ENCODE peak calls at places on chromosomes 1 and 21, in five cellular contexts. L is IMR-90, E is mesenchymal stem cell, M is trophoblast cell, J is neuronal stem cell. Q is an unnamed sample.

GRCh38 chr1:69657976-69658375 is 90.3 kb downstream of the LRRC7 start:
- DNase-seq in M (no peak), J (no peak), E (no peak), L (no peak), Q (no peak)

GRCh38 chr1:219092206-219092605 is 81.5 kb upstream of the LYPLAL1 start:
- DNase-seq in M (no peak), L (peak; percentile 65), J (no peak), E (no peak), Q (no peak)

GRCh38 chr1:36109041-36109679 is 15.9 kb downstream of the COL8A2 start:
- DNase-seq in M (no peak), L (peak; percentile 78), E (peak; percentile 69), J (no peak), Q (no peak)

GRCh38 chr21:29238967-29239289 is 59.8 kb upstream of the BACH1 start:
- DNase-seq in M (no peak), L (peak; percentile 76), J (no peak), E (peak; percentile 42), Q (no peak)

GRCh38 chr21:15066231-15066577 is 1.4 kb upstream of the NRIP1 start:
- DNase-seq in J (no peak), L (no peak), M (no peak), E (no peak), Q (no peak)

GRCh38 chr1:5220881-5221280 is 566.5 kb downstream of the AJAP1 start:
- DNase-seq in E (no peak), J (no peak), M (no peak), L (no peak), Q (no peak)

GRCh38 chr1:10693497-10694273 is 102.8 kb downstream of the CASZ1 start:
- DNase-seq in L (no peak), E (peak; percentile 42), M (peak; percentile 21), J (no peak), Q (no peak)

GRCh38 chr1:68141079-68141800 is 90.8 kb upstream of the DIRAS3 start:
- DNase-seq in E (peak; percentile 89), J (peak; percentile 75), M (peak; percentile 51), L (peak; percentile 38), Q (no peak)

GRCh38 chr1:179870870-179871269 is 6.7 kb downstream of the TOR1AIP2 start:
- DNase-seq in J (no peak), E (no peak), M (no peak), L (no peak), Q (no peak)

GRCh38 chr1:23394664-23395063 is 25.0 kb upstream of the ZNF436 start:
- DNase-seq in J (no peak), L (peak; percentile 69), M (no peak), E (peak; percentile 96), Q (peak; percentile 60)

GRCh38 chr1:26130695-26131094 is 19.1 kb downstream of the PDIK1L start:
- DNase-seq in E (no peak), L (no peak), J (no peak), M (no peak), Q (no peak)

DNA sequence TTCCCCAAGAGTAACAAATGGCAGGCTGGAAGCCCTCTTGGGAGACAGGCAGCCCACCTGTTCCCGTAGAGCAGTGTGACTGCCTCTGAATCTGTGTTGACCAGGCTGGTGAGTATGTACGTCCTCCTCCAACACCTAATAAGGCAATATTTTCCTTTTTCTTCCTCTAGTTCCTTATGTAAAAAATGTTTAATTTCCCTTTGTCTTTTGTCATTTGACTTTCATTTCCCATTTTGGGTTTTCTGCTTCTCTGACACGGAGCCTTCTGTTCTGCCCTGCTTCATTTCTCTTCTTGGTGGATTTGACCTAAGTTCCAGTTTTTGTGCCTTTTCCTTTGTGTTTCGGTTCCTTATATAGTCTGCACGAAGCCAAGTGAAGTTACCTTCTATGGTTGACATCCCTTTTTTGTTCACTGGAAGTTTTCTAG is 65.8 kb upstream of the ATF3 start:
- DNase-seq in L (no peak), E (no peak), J (no peak), M (no peak), Q (no peak)
- H3K4me2 ChIP-seq in L (no peak overlapping the region), E (no peak overlapping the region), J (no peak overlapping the region), M (no peak overlapping the region), Q (no peak overlapping the region)

GRCh38 chr1:155004352-155005075 is 1.9 kb downstream of the ZBTB7B start:
- DNase-seq in M (no peak), J (no peak), L (no peak), E (no peak), Q (peak; percentile 25)

GRCh38 chr1:155002479-155003226 is at the start of gene ZBTB7B:
- DNase-seq in M (peak; percentile 30), L (no peak), E (peak; percentile 66), J (no peak), Q (peak; percentile 39)

GRCh38 chr1:155001688-155002474 is 721 bp upstream of the ZBTB7B start:
- DNase-seq in E (peak; percentile 99), L (peak; percentile 99), M (peak; percentile 98), J (peak; percentile 98), Q (peak; percentile 100)

GRCh38 chr1:155003766-155004351 is 1.3 kb downstream of the ZBTB7B start:
- DNase-seq in L (peak; percentile 38), M (no peak), J (no peak), E (peak; percentile 58), Q (peak; percentile 76)

DNA sequence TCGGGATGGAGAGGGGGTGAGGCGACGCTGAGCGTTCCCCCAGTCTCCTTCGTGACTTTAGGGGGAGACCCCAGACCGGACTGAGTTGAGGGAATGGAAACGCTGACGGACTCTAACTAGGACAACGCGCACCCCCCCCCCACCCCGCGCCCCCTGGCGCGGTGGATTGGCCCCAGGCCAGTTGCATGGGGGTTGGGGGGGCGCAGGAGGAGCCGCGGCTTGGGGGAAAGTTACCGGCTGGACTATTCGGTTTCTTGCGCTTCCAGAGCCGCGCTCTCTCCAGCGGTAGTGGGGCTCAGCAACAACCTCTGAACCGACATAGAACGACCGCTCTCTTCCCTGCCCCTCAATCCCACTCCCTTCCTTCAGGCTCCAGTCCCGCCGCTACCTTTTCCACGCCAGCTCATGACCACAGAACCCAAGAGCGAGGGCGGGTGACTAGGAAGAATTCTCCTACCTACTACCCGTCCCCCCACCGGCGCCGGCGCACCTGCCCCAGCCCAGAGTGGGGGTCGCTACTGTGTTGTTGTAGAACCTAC is 694 bp downstream of the ZBTB7B start:
- DNase-seq in L (no peak), E (peak; percentile 56), J (no peak), M (no peak), Q (peak; percentile 42)
- H3K14ac ChIP-seq in L (peak overlapping the region; percentile 100), E (no peak overlapping the region), J (peak overlapping the region; percentile 94), M (peak overlapping the region; percentile 98), Q (peak overlapping the region; percentile 32)

DNA sequence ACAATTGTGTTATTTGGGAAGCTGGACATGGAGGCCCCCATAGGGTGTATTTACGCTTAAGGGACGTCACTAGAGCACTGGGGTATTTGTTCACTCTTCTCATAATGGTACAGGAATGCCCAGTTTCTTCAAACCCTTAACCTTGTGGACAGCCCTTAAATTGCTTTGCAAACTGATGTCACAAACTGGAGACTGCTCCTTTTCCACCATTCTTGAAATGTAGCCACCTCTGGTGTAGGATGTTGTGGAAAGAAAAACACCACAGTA is 993 bp downstream of the UBAP2L start:
- DNase-seq in J (no peak), E (peak; percentile 95), L (peak; percentile 87), M (no peak), Q (no peak)
- H3K23ac ChIP-seq in J (no peak overlapping the region), E (no peak overlapping the region), L (peak overlapping the region; percentile 61), M (no peak overlapping the region), Q (no peak overlapping the region)

DNA sequence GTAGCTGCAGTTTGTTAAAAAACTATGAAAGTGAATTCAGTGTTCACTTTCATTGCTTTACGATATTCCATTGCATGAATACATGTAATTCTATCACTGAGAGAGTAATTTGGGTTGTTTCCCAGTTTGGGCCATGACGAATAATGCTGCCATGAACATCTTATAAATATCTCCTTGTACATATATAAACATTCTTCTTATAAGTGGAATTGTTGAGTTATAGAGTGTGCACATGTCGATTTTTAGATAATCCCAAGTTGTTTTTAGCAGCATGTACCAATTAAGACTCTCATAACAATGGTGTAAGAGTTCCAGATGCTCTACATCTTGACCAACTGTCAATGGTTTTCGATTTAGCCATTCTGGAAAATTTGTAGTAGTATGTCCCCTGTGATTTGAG is 40.9 kb downstream of the ALG6 start:
- DNase-seq in J (no peak), M (no peak), L (peak; percentile 91), E (peak; percentile 29), Q (no peak)
- H3K4me2 ChIP-seq in J (no peak overlapping the region), M (no peak overlapping the region), L (peak overlapping the region; percentile 54), E (no peak overlapping the region), Q (no peak overlapping the region)

DNA sequence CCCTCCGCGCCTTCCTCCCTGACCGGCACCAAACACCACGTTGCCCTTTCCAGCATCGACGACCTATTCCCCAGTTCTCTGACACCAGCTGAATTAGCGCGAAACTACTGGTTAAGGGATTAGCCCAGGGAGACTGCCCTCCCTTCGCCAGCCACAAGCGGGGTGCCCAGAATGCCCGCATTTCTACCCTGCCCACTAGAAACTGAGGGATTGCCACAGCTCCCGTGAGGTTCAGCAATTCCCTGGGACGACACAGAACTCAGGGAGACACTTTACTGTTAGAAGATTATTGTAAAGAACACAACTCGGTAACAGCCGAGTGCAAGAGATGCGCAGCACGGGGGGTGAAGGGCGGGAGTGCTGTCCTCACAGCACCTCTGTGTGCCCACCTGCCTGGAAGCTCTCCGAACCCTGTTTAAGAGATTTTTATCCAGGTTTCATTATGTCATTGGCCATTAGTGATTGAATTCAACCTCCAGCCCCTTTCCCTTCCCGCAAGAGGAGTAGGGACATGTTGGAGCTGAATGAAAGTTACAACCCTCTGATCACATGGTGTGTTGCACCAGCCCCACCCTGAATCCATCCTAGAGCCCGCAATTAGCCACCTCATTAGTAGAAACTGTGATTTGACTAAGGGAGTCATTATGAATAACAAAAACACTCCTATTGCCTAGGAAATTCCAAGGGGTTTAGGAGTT is 15.8 kb upstream of the RIPPLY3 start:
- DNase-seq in L (no peak), M (no peak), E (no peak), J (no peak), Q (peak; percentile 45)
- H3K14ac ChIP-seq in L (peak overlapping the region; percentile 93), M (peak overlapping the region; percentile 10), E (no peak overlapping the region), J (no peak overlapping the region), Q (peak overlapping the region; percentile 83)

GRCh38 chr1:158371188-158371953 is 17.7 kb downstream of the CD1E start:
- DNase-seq in J (no peak), E (no peak), M (no peak), L (no peak), Q (no peak)
- H3K23ac ChIP-seq in J (no peak overlapping the region), E (no peak overlapping the region), M (no peak overlapping the region), L (no peak overlapping the region), Q (no peak overlapping the region)

Q was measured in H9.